ENCODE peak calls at places on chromosomes 4 and X, in seven cellular contexts. One of them, this sample, is unnamed.

GRCh38 chrX:989959-990510 is 222.4 kb downstream of the CRLF2 start:
- DNase-seq in suprapubic skin: peak
- DNase-seq in substantia nigra: peak
- DNase-seq in right cardiac atrium: peak
- DNase-seq in SJSA1: no peak
- DNase-seq in heart right ventricle: peak
- DNase-seq in A549: peak
- DNase-seq in this sample: no peak

GRCh38 chrX:105975382-105975781 is 63.1 kb downstream of the SERPINA7 start:
- DNase-seq in suprapubic skin: no peak
- DNase-seq in substantia nigra: no peak
- DNase-seq in right cardiac atrium: no peak
- DNase-seq in SJSA1: no peak
- DNase-seq in heart right ventricle: no peak
- DNase-seq in A549: peak
- DNase-seq in this sample: no peak

GRCh38 chr4:87309625-87310024 is 13.1 kb downstream of the HSD17B13 start:
- DNase-seq in suprapubic skin: no peak
- DNase-seq in substantia nigra: no peak
- DNase-seq in right cardiac atrium: no peak
- DNase-seq in SJSA1: no peak
- DNase-seq in heart right ventricle: peak
- DNase-seq in A549: no peak
- DNase-seq in this sample: no peak

GRCh38 chrX:18887177-18887820 is 96.6 kb downstream of the PHKA2 start:
- DNase-seq in suprapubic skin: no peak
- DNase-seq in substantia nigra: no peak
- DNase-seq in right cardiac atrium: peak
- DNase-seq in SJSA1: no peak
- DNase-seq in heart right ventricle: peak
- DNase-seq in A549: no peak
- DNase-seq in this sample: no peak

GRCh38 chr4:72984351-72984750 is 85.2 kb downstream of the COX18 start:
- DNase-seq in suprapubic skin: no peak
- DNase-seq in substantia nigra: no peak
- DNase-seq in right cardiac atrium: no peak
- DNase-seq in SJSA1: no peak
- DNase-seq in heart right ventricle: no peak
- DNase-seq in A549: no peak
- DNase-seq in this sample: no peak

GRCh38 chrX:109472939-109473713 is 8.8 kb downstream of the GUCY2F start:
- DNase-seq in suprapubic skin: no peak
- DNase-seq in substantia nigra: no peak
- DNase-seq in right cardiac atrium: peak
- DNase-seq in SJSA1: peak
- DNase-seq in heart right ventricle: peak
- DNase-seq in A549: peak
- DNase-seq in this sample: no peak

GRCh38 chrX:22247169-22247568 is 25.5 kb upstream of the CBLL2 start:
- DNase-seq in suprapubic skin: no peak
- DNase-seq in substantia nigra: no peak
- DNase-seq in right cardiac atrium: no peak
- DNase-seq in SJSA1: peak
- DNase-seq in heart right ventricle: no peak
- DNase-seq in A549: no peak
- DNase-seq in this sample: no peak

GRCh38 chr4:64248151-64248550 is 161.1 kb downstream of the TECRL start:
- DNase-seq in suprapubic skin: no peak
- DNase-seq in substantia nigra: no peak
- DNase-seq in right cardiac atrium: no peak
- DNase-seq in SJSA1: no peak
- DNase-seq in heart right ventricle: no peak
- DNase-seq in A549: no peak
- DNase-seq in this sample: no peak

GRCh38 chrX:22081475-22082092 is 49.5 kb downstream of the PHEX start:
- DNase-seq in suprapubic skin: no peak
- DNase-seq in substantia nigra: peak
- DNase-seq in right cardiac atrium: peak
- DNase-seq in SJSA1: peak
- DNase-seq in heart right ventricle: peak
- DNase-seq in A549: peak
- DNase-seq in this sample: no peak

GRCh38 chr4:48968814-48969213 is 17.3 kb upstream of the CWH43 start:
- DNase-seq in suprapubic skin: no peak
- DNase-seq in substantia nigra: no peak
- DNase-seq in right cardiac atrium: no peak
- DNase-seq in SJSA1: no peak
- DNase-seq in heart right ventricle: no peak
- DNase-seq in A549: no peak
- DNase-seq in this sample: peak

GRCh38 chrX:109943740-109944092 is 59.2 kb upstream of the TMEM164 start:
- DNase-seq in suprapubic skin: no peak
- DNase-seq in substantia nigra: no peak
- DNase-seq in right cardiac atrium: no peak
- DNase-seq in SJSA1: no peak
- DNase-seq in heart right ventricle: no peak
- DNase-seq in A549: no peak
- DNase-seq in this sample: no peak

GRCh38 chrX:154890990-154891639 is 5.0 kb downstream of the F8A1 start:
- DNase-seq in suprapubic skin: no peak
- DNase-seq in substantia nigra: no peak
- DNase-seq in right cardiac atrium: no peak
- DNase-seq in SJSA1: no peak
- DNase-seq in heart right ventricle: no peak
- DNase-seq in A549: no peak
- DNase-seq in this sample: no peak

GRCh38 chr4:155809835-155810234 is 51.0 kb downstream of the GUCY1B1 start:
- DNase-seq in suprapubic skin: no peak
- DNase-seq in substantia nigra: no peak
- DNase-seq in right cardiac atrium: no peak
- DNase-seq in SJSA1: peak
- DNase-seq in heart right ventricle: peak
- DNase-seq in A549: peak
- DNase-seq in this sample: no peak

GRCh38 chr4:7814451-7814850 is 125.2 kb downstream of the AFAP1 start:
- DNase-seq in suprapubic skin: no peak
- DNase-seq in substantia nigra: no peak
- DNase-seq in right cardiac atrium: no peak
- DNase-seq in SJSA1: no peak
- DNase-seq in heart right ventricle: no peak
- DNase-seq in A549: no peak
- DNase-seq in this sample: no peak

GRCh38 chr4:100511906-100512305 is 5.9 kb downstream of the EMCN start:
- DNase-seq in suprapubic skin: no peak
- DNase-seq in substantia nigra: no peak
- DNase-seq in right cardiac atrium: no peak
- DNase-seq in SJSA1: no peak
- DNase-seq in heart right ventricle: no peak
- DNase-seq in A549: no peak
- DNase-seq in this sample: no peak

GRCh38 chrX:16528620-16529019 is 121.3 kb upstream of the S100G start:
- DNase-seq in suprapubic skin: no peak
- DNase-seq in substantia nigra: no peak
- DNase-seq in right cardiac atrium: no peak
- DNase-seq in SJSA1: no peak
- DNase-seq in heart right ventricle: no peak
- DNase-seq in A549: no peak
- DNase-seq in this sample: no peak

GRCh38 chrX:110853610-110854009 is 58.0 kb upstream of the CHRDL1 start:
- DNase-seq in suprapubic skin: no peak
- DNase-seq in substantia nigra: no peak
- DNase-seq in right cardiac atrium: no peak
- DNase-seq in SJSA1: peak
- DNase-seq in heart right ventricle: peak
- DNase-seq in A549: peak
- DNase-seq in this sample: no peak

GRCh38 chr4:11635336-11635735 is 206.6 kb upstream of the HS3ST1 start:
- DNase-seq in suprapubic skin: no peak
- DNase-seq in substantia nigra: no peak
- DNase-seq in right cardiac atrium: no peak
- DNase-seq in SJSA1: no peak
- DNase-seq in heart right ventricle: no peak
- DNase-seq in A549: peak
- DNase-seq in this sample: peak

GRCh38 chrX:28189011-28189410 is 207.8 kb upstream of the DCAF8L1 start:
- DNase-seq in suprapubic skin: no peak
- DNase-seq in substantia nigra: no peak
- DNase-seq in right cardiac atrium: no peak
- DNase-seq in SJSA1: no peak
- DNase-seq in heart right ventricle: no peak
- DNase-seq in A549: peak
- DNase-seq in this sample: peak

GRCh38 chr4:6602289-6602688 is 27.3 kb downstream of the MAN2B2 start:
- DNase-seq in suprapubic skin: no peak
- DNase-seq in substantia nigra: no peak
- DNase-seq in right cardiac atrium: no peak
- DNase-seq in SJSA1: no peak
- DNase-seq in heart right ventricle: no peak
- DNase-seq in A549: no peak
- DNase-seq in this sample: no peak

GRCh38 chrX:56920338-56920997 is 74.9 kb downstream of the SPIN3 start:
- DNase-seq in suprapubic skin: no peak
- DNase-seq in substantia nigra: no peak
- DNase-seq in right cardiac atrium: no peak
- DNase-seq in SJSA1: no peak
- DNase-seq in heart right ventricle: no peak
- DNase-seq in A549: no peak
- DNase-seq in this sample: no peak
- H3K27ac ChIP-seq in suprapubic skin: no peak
- H3K27ac ChIP-seq in substantia nigra: no peak
- H3K27ac ChIP-seq in right cardiac atrium: no peak
- H3K27ac ChIP-seq in SJSA1: no peak
- H3K27ac ChIP-seq in heart right ventricle: no peak
- H3K27ac ChIP-seq in A549: no peak
- H3K27ac ChIP-seq in this sample: no peak

DNA sequence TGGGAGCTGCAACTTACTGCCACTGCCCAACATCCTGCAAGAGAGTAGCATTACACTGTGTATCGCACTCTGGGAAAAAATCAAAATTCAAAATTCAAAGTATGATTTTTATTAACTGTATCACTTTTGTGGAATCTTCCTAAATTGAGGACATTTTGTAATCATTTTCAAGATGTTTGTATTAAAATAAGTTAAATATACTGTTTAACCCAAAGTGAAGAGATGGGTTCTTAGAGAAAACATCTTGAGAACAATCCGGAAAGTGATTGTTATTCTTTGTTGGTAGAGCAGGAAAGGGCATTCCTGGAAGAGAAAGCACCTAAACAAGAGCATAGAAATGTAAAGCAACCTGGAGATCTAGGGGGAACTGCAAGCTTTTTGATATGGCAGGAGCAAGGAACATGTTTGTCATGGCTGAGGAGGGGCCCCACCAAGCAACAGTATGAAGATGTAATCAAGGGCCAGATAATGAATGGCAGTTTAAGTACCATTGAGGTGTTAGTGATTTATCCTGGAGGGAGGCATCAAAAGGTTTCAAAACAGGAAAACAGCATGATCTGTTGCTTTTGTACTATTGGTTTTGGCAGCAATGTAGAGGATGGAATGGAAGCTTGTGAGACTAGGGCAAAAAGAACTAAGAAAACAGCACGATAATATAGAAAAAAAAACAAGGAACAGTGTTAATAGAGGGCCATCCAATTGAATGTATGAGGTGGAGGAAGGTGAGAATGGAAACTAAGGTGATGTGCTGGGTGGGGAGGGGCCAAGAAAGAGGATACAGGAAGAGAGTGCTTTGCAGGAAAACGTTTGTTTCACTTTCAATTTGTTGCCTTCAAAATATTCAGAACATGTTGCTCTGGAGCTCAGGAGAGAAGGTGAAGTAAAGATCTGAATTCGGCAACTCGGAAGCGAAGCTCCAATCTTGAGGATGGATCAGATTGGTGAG is 14.2 kb upstream of the SEC24D start:
- DNase-seq in suprapubic skin: no peak
- DNase-seq in substantia nigra: no peak
- DNase-seq in right cardiac atrium: no peak
- DNase-seq in SJSA1: peak
- DNase-seq in heart right ventricle: no peak
- DNase-seq in A549: no peak
- DNase-seq in this sample: no peak
- H3K27ac ChIP-seq in suprapubic skin: no peak
- H3K27ac ChIP-seq in substantia nigra: no peak
- H3K27ac ChIP-seq in right cardiac atrium: no peak
- H3K27ac ChIP-seq in SJSA1: no peak
- H3K27ac ChIP-seq in heart right ventricle: no peak
- H3K27ac ChIP-seq in A549: no peak
- H3K27ac ChIP-seq in this sample: peak

GRCh38 chr4:3257691-3258482 is 8.9 kb downstream of the MSANTD1 start:
- DNase-seq in suprapubic skin: peak
- DNase-seq in substantia nigra: no peak
- DNase-seq in right cardiac atrium: no peak
- DNase-seq in SJSA1: peak
- DNase-seq in heart right ventricle: peak
- DNase-seq in A549: no peak
- DNase-seq in this sample: peak
- H3K27ac ChIP-seq in suprapubic skin: no peak
- H3K27ac ChIP-seq in substantia nigra: no peak
- H3K27ac ChIP-seq in right cardiac atrium: no peak
- H3K27ac ChIP-seq in SJSA1: no peak
- H3K27ac ChIP-seq in heart right ventricle: no peak
- H3K27ac ChIP-seq in A549: no peak
- H3K27ac ChIP-seq in this sample: peak

GRCh38 chr4:109433281-109434006 is at the start of gene SEC24B:
- DNase-seq in suprapubic skin: peak
- DNase-seq in substantia nigra: peak
- DNase-seq in right cardiac atrium: peak
- DNase-seq in SJSA1: peak
- DNase-seq in heart right ventricle: peak
- DNase-seq in A549: peak
- DNase-seq in this sample: peak

GRCh38 chr4:109434007-109434792 is 585 bp downstream of the SEC24B start:
- DNase-seq in suprapubic skin: peak
- DNase-seq in substantia nigra: peak
- DNase-seq in right cardiac atrium: peak
- DNase-seq in SJSA1: peak
- DNase-seq in heart right ventricle: peak
- DNase-seq in A549: peak
- DNase-seq in this sample: no peak

GRCh38 chr4:109434793-109435080 is 1.1 kb downstream of the SEC24B start:
- DNase-seq in suprapubic skin: no peak
- DNase-seq in substantia nigra: no peak
- DNase-seq in right cardiac atrium: no peak
- DNase-seq in SJSA1: no peak
- DNase-seq in heart right ventricle: no peak
- DNase-seq in A549: no peak
- DNase-seq in this sample: no peak

GRCh38 chr4:109436504-109436903 is 2.9 kb downstream of the SEC24B start:
- DNase-seq in suprapubic skin: no peak
- DNase-seq in substantia nigra: no peak
- DNase-seq in right cardiac atrium: no peak
- DNase-seq in SJSA1: no peak
- DNase-seq in heart right ventricle: no peak
- DNase-seq in A549: no peak
- DNase-seq in this sample: no peak

DNA sequence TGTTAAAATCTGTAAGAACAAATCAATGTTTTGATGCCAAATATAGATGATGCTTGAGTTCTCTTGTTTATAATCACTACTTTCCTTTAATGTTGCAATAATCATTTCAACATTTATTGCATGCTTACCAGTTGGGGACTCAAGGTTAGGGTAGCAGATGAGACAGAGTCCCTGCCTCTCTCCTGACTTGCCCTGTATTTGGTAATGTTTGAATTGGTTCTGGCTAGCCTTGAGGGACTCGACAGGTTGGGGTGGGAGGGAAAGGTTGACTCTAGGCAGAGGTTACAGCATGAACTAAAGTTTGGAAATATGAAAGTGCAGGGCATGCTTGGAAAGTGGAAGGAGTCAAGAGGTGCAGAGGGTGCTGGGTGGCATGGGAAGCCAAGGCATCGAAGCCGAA is 2.0 kb downstream of the SEC24B start:
- DNase-seq in suprapubic skin: no peak
- DNase-seq in substantia nigra: no peak
- DNase-seq in right cardiac atrium: no peak
- DNase-seq in SJSA1: no peak
- DNase-seq in heart right ventricle: no peak
- DNase-seq in A549: no peak
- DNase-seq in this sample: no peak
- H3K27ac ChIP-seq in suprapubic skin: no peak
- H3K27ac ChIP-seq in substantia nigra: no peak
- H3K27ac ChIP-seq in right cardiac atrium: no peak
- H3K27ac ChIP-seq in SJSA1: no peak
- H3K27ac ChIP-seq in heart right ventricle: no peak
- H3K27ac ChIP-seq in A549: no peak
- H3K27ac ChIP-seq in this sample: peak